ENCODE peak calls at places on chromosome 16, in four cellular contexts. U is SK-N-SH, Q is HepG2, L is GM12878. T is an unnamed sample.

GRCh38 chr16:50985733-50986132 is 165.3 kb downstream of the SALL1 start:
- DNase-seq in U (no peak), Q (no peak), L (no peak), T (no peak)

GRCh38 chr16:24915019-24915418 is 69.3 kb downstream of the SLC5A11 start:
- DNase-seq in U (no peak), Q (no peak), L (no peak), T (no peak)

GRCh38 chr16:87487361-87487924 is 5.4 kb downstream of the ZCCHC14 start:
- DNase-seq in U (no peak), Q (peak; percentile 97), L (no peak), T (peak; percentile 72)

GRCh38 chr16:66925322-66925840 is at the start of gene RRAD:
- DNase-seq in U (no peak), Q (no peak), L (no peak), T (no peak)

GRCh38 chr16:89442990-89443726 is 47.2 kb downstream of the ANKRD11 start:
- DNase-seq in U (peak; percentile 60), Q (peak; percentile 89), L (no peak), T (no peak)

GRCh38 chr16:88810868-88811599 is 694 bp downstream of the APRT start:
- DNase-seq in U (peak; percentile 88), Q (peak; percentile 73), L (no peak), T (no peak)

GRCh38 chr16:31050280-31051030 is 17.1 kb downstream of the STX4 start:
- DNase-seq in U (no peak), Q (no peak), L (no peak), T (no peak)

GRCh38 chr16:84864266-84864955 is 44.6 kb downstream of the CRISPLD2 start:
- DNase-seq in U (no peak), Q (no peak), L (no peak), T (no peak)

GRCh38 chr16:65672960-65673359 is 551.1 kb upstream of the CDH11 start:
- DNase-seq in U (no peak), Q (no peak), L (no peak), T (no peak)

GRCh38 chr16:52621651-52622050 is 74.7 kb upstream of the TOX3 start:
- DNase-seq in U (no peak), Q (no peak), L (no peak), T (no peak)

GRCh38 chr16:86520317-86521210 is 10.2 kb downstream of the FOXF1 start:
- DNase-seq in U (no peak), Q (no peak), L (no peak), T (no peak)

GRCh38 chr16:75252946-75253911 is 1.8 kb upstream of the BCAR1 start:
- DNase-seq in U (no peak), Q (no peak), L (no peak), T (peak; percentile 85)

GRCh38 chr16:9836118-9836736 is 346.0 kb downstream of the GRIN2A start:
- DNase-seq in U (no peak), Q (no peak), L (no peak), T (no peak)
- TF ChIP-seq TCF12 in U (no peak), Q (no peak), L (no peak), T (no peak)

GRCh38 chr16:59605706-59606105 is 871.6 kb upstream of the GOT2 start:
- DNase-seq in U (no peak), Q (no peak), L (no peak), T (no peak)
- TF ChIP-seq SIN3A in U (no peak), Q (no peak), L (no peak), T (no peak)

GRCh38 chr16:81003064-81003463 is 3.6 kb downstream of the CMC2 start:
- DNase-seq in U (no peak), Q (no peak), L (no peak), T (no peak)

GRCh38 chr16:81003610-81004460 is 2.9 kb downstream of the CMC2 start:
- DNase-seq in U (no peak), Q (no peak), L (no peak), T (no peak)

GRCh38 chr16:81006472-81007311 is at the start of the genes CENPN and CMC2:
- DNase-seq in U (peak; percentile 91), Q (peak; percentile 98), L (peak; percentile 92), T (peak; percentile 88)

GRCh38 chr16:81005644-81006471 is 827 bp downstream of the CMC2 start:
- DNase-seq in U (no peak), Q (peak; percentile 61), L (no peak), T (no peak)

GRCh38 chr16:81004646-81005353 is 1.9 kb downstream of the CMC2 start:
- DNase-seq in U (peak; percentile 21), Q (peak; percentile 65), L (no peak), T (no peak)
- TF ChIP-seq RFX5 in U (no peak), Q (no peak), L (no peak), T (no peak)

GRCh38 chr16:83762141-83763024 is 45.4 kb upstream of the HSBP1 start:
- DNase-seq in U (no peak), Q (no peak), L (no peak), T (no peak)
- TF ChIP-seq TCF12 in U (no peak), Q (no peak), L (no peak), T (no peak)

GRCh38 chr16:2979669-2980226 is 498 bp downstream of the PKMYT1 start:
- DNase-seq in U (peak; percentile 67), Q (no peak), L (no peak), T (no peak)
- TF ChIP-seq SIN3A in U (no peak), Q (no peak), L (no peak), T (no peak)

GRCh38 chr16:56673916-56674315 is 4.3 kb downstream of the MT1H start:
- DNase-seq in U (no peak), Q (peak; percentile 47), L (no peak), T (no peak)
- TF ChIP-seq RFX5 in U (no peak), Q (no peak), L (no peak), T (no peak)

GRCh38 chr16:1535391-1536291 is 2.2 kb downstream of the TMEM204 start:
- DNase-seq in U (no peak), Q (no peak), L (no peak), T (no peak)
- TF ChIP-seq TCF12 in U (no peak), Q (no peak), L (no peak), T (no peak)

T was measured in H1.